ENCODE peak calls at places on chromosomes 3 and 15, in four cellular contexts. One of them, this sample, is unnamed.

GRCh38 chr3:9507586-9508578 is 45.7 kb downstream of the LHFPL4 start:
- DNase-seq in Peyer's patch: no peak
- DNase-seq in GM23248: no peak
- DNase-seq in heart right ventricle: no peak
- DNase-seq in this sample: no peak

GRCh38 chr3:107796786-107797185 is 274.0 kb downstream of the BBX start:
- DNase-seq in Peyer's patch: no peak
- DNase-seq in GM23248: peak
- DNase-seq in heart right ventricle: no peak
- DNase-seq in this sample: no peak

GRCh38 chr15:79431636-79432344 is at the start of gene MINAR1:
- DNase-seq in Peyer's patch: no peak
- DNase-seq in GM23248: peak
- DNase-seq in heart right ventricle: no peak
- DNase-seq in this sample: peak

GRCh38 chr3:43071313-43071893 is 34.5 kb downstream of the POMGNT2 start:
- DNase-seq in Peyer's patch: no peak
- DNase-seq in GM23248: peak
- DNase-seq in heart right ventricle: no peak
- DNase-seq in this sample: no peak

GRCh38 chr3:174431717-174432116 is 427.4 kb upstream of the NAALADL2 start:
- DNase-seq in Peyer's patch: no peak
- DNase-seq in GM23248: peak
- DNase-seq in heart right ventricle: no peak
- DNase-seq in this sample: no peak

GRCh38 chr3:139935866-139936817 is 1.2 kb downstream of the CLSTN2 start:
- DNase-seq in Peyer's patch: peak
- DNase-seq in GM23248: peak
- DNase-seq in heart right ventricle: peak
- DNase-seq in this sample: peak

GRCh38 chr3:128875556-128876120 is 3.8 kb upstream of the ACAD9 start:
- DNase-seq in Peyer's patch: no peak
- DNase-seq in GM23248: peak
- DNase-seq in heart right ventricle: peak
- DNase-seq in this sample: no peak

GRCh38 chr3:44031387-44032380 is 210.0 kb upstream of the TOPAZ1 start:
- DNase-seq in Peyer's patch: no peak
- DNase-seq in GM23248: no peak
- DNase-seq in heart right ventricle: no peak
- DNase-seq in this sample: no peak

GRCh38 chr3:178063475-178063874 is 472.8 kb upstream of the KCNMB2 start:
- DNase-seq in Peyer's patch: no peak
- DNase-seq in GM23248: peak
- DNase-seq in heart right ventricle: no peak
- DNase-seq in this sample: no peak

GRCh38 chr15:90647326-90647725 is 69.8 kb upstream of the BLM start:
- DNase-seq in Peyer's patch: no peak
- DNase-seq in GM23248: no peak
- DNase-seq in heart right ventricle: no peak
- DNase-seq in this sample: no peak

GRCh38 chr3:191290311-191291025 is 38.7 kb upstream of the CCDC50 start:
- DNase-seq in Peyer's patch: no peak
- DNase-seq in GM23248: peak
- DNase-seq in heart right ventricle: no peak
- DNase-seq in this sample: no peak

GRCh38 chr15:91968610-91969009 is 115.1 kb downstream of the SLCO3A1 start:
- DNase-seq in Peyer's patch: no peak
- DNase-seq in GM23248: no peak
- DNase-seq in heart right ventricle: no peak
- DNase-seq in this sample: no peak

GRCh38 chr3:177320765-177321247 is 123.5 kb upstream of the TBL1XR1 start:
- DNase-seq in Peyer's patch: no peak
- DNase-seq in GM23248: no peak
- DNase-seq in heart right ventricle: no peak
- DNase-seq in this sample: no peak

GRCh38 chr15:38474155-38474757 is 20.3 kb downstream of the FAM98B start:
- DNase-seq in Peyer's patch: no peak
- DNase-seq in GM23248: peak
- DNase-seq in heart right ventricle: peak
- DNase-seq in this sample: no peak

GRCh38 chr3:1506090-1506489 is 413.3 kb downstream of the CNTN6 start:
- DNase-seq in Peyer's patch: no peak
- DNase-seq in GM23248: no peak
- DNase-seq in heart right ventricle: no peak
- DNase-seq in this sample: no peak

GRCh38 chr3:52845691-52846426 is 11.0 kb upstream of the MUSTN1 start:
- DNase-seq in Peyer's patch: peak
- DNase-seq in GM23248: peak
- DNase-seq in heart right ventricle: peak
- DNase-seq in this sample: no peak

GRCh38 chr3:100401674-100402036 is 316 bp downstream of the LNP1 start:
- DNase-seq in Peyer's patch: peak
- DNase-seq in GM23248: peak
- DNase-seq in heart right ventricle: peak
- DNase-seq in this sample: peak

GRCh38 chr3:42979044-42979962 is at the start of gene GASK1A:
- DNase-seq in Peyer's patch: peak
- DNase-seq in GM23248: peak
- DNase-seq in heart right ventricle: peak
- DNase-seq in this sample: peak

GRCh38 chr3:124395165-124395564 is 335.1 kb upstream of the UMPS start:
- DNase-seq in Peyer's patch: no peak
- DNase-seq in GM23248: no peak
- DNase-seq in heart right ventricle: no peak
- DNase-seq in this sample: no peak

GRCh38 chr3:148750296-148750695 is 52.6 kb downstream of the AGTR1 start:
- DNase-seq in Peyer's patch: no peak
- DNase-seq in GM23248: no peak
- DNase-seq in heart right ventricle: no peak
- DNase-seq in this sample: no peak

GRCh38 chr3:86594838-86595237 is 396.1 kb downstream of the VGLL3 start:
- DNase-seq in Peyer's patch: no peak
- DNase-seq in GM23248: no peak
- DNase-seq in heart right ventricle: no peak
- DNase-seq in this sample: no peak

GRCh38 chr15:80599359-80599758 is 95.8 kb upstream of the ABHD17C start:
- DNase-seq in Peyer's patch: no peak
- DNase-seq in GM23248: peak
- DNase-seq in heart right ventricle: no peak
- DNase-seq in this sample: no peak

GRCh38 chr15:90553248-90553745 is 23.6 kb downstream of the CRTC3 start:
- DNase-seq in Peyer's patch: no peak
- DNase-seq in GM23248: peak
- DNase-seq in heart right ventricle: no peak
- DNase-seq in this sample: no peak

GRCh38 chr15:70235347-70235746 is 137.6 kb upstream of the TLE3 start:
- DNase-seq in Peyer's patch: no peak
- DNase-seq in GM23248: peak
- DNase-seq in heart right ventricle: no peak
- DNase-seq in this sample: no peak

GRCh38 chr3:100740207-100740606 is 30.9 kb downstream of the TFG start:
- DNase-seq in Peyer's patch: no peak
- DNase-seq in GM23248: peak
- DNase-seq in heart right ventricle: no peak
- DNase-seq in this sample: no peak

GRCh38 chr15:71800835-71801745 is 9.3 kb upstream of the NR2E3 start:
- DNase-seq in Peyer's patch: no peak
- DNase-seq in GM23248: peak
- DNase-seq in heart right ventricle: peak
- DNase-seq in this sample: no peak

GRCh38 chr15:90986790-90987507 is 7.4 kb downstream of the PRC1 start:
- DNase-seq in Peyer's patch: no peak
- DNase-seq in GM23248: no peak
- DNase-seq in heart right ventricle: no peak
- DNase-seq in this sample: no peak

GRCh38 chr3:62607287-62608029 is 234.1 kb upstream of the FEZF2 start:
- DNase-seq in Peyer's patch: no peak
- DNase-seq in GM23248: peak
- DNase-seq in heart right ventricle: peak
- DNase-seq in this sample: peak

DNA sequence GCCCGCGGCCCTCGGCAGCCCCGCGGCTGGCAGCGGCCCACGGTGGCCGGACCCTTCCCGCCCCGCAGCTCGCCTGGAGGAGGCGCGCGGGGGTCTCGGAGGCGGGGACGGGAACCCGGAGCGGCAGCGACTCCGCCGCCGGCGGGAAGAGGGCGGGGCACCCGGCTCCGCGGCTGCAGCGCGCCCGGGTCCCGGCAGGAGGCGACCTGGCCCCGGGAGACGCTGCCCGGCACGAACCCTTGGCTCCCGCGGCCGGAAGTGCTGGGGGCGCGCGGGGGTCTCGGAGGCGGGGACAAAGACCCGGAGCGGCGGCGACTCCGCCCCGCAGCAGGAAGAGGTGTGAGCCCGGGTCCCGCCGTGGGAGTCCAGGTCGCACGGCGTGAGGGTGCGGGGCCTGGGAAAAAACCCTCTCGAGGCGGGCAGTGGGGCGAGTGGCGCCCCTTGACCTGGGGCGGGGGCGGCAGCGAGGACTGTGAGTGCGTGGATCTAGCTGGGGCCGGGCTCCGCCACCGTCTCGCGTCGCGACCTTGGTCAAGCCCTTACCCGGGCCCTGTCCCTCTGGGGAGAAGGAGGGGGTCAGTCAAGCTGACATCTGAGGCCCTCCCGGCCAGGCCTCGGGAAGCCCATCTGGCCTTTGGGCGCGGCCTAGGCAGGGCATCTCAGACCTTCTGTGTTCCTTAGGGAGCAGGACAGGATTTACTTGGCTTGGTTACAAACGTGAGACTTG is at the start of gene CIB2:
- DNase-seq in Peyer's patch: peak
- DNase-seq in GM23248: peak
- DNase-seq in heart right ventricle: peak
- DNase-seq in this sample: peak
- H3K27ac ChIP-seq in Peyer's patch: peak
- H3K27ac ChIP-seq in GM23248: no peak
- H3K27ac ChIP-seq in heart right ventricle: peak
- H3K27ac ChIP-seq in this sample: no peak

GRCh38 chr3:19399356-19399755 is 251.0 kb downstream of the KCNH8 start:
- DNase-seq in Peyer's patch: no peak
- DNase-seq in GM23248: no peak
- DNase-seq in heart right ventricle: no peak
- DNase-seq in this sample: no peak

GRCh38 chr3:19396726-19397125 is 248.4 kb downstream of the KCNH8 start:
- DNase-seq in Peyer's patch: no peak
- DNase-seq in GM23248: no peak
- DNase-seq in heart right ventricle: no peak
- DNase-seq in this sample: no peak

GRCh38 chr3:19394946-19395345 is 246.6 kb downstream of the KCNH8 start:
- DNase-seq in Peyer's patch: no peak
- DNase-seq in GM23248: no peak
- DNase-seq in heart right ventricle: no peak
- DNase-seq in this sample: no peak

GRCh38 chr3:19399836-19400235 is 251.5 kb downstream of the KCNH8 start:
- DNase-seq in Peyer's patch: no peak
- DNase-seq in GM23248: no peak
- DNase-seq in heart right ventricle: no peak
- DNase-seq in this sample: no peak
- H3K27ac ChIP-seq in Peyer's patch: no peak
- H3K27ac ChIP-seq in GM23248: no peak
- H3K27ac ChIP-seq in heart right ventricle: no peak
- H3K27ac ChIP-seq in this sample: no peak

GRCh38 chr15:99909914-99910313 is 176.7 kb upstream of the LYSMD4 start:
- DNase-seq in Peyer's patch: no peak
- DNase-seq in GM23248: peak
- DNase-seq in heart right ventricle: no peak
- DNase-seq in this sample: no peak

GRCh38 chr15:99906793-99907192 is 173.6 kb upstream of the LYSMD4 start:
- DNase-seq in Peyer's patch: no peak
- DNase-seq in GM23248: no peak
- DNase-seq in heart right ventricle: no peak
- DNase-seq in this sample: no peak

GRCh38 chr15:99907698-99908097 is 174.5 kb upstream of the LYSMD4 start:
- DNase-seq in Peyer's patch: no peak
- DNase-seq in GM23248: no peak
- DNase-seq in heart right ventricle: no peak
- DNase-seq in this sample: no peak

GRCh38 chr15:99916668-99917223 is 183.5 kb upstream of the LYSMD4 start:
- DNase-seq in Peyer's patch: no peak
- DNase-seq in GM23248: no peak
- DNase-seq in heart right ventricle: no peak
- DNase-seq in this sample: no peak

DNA sequence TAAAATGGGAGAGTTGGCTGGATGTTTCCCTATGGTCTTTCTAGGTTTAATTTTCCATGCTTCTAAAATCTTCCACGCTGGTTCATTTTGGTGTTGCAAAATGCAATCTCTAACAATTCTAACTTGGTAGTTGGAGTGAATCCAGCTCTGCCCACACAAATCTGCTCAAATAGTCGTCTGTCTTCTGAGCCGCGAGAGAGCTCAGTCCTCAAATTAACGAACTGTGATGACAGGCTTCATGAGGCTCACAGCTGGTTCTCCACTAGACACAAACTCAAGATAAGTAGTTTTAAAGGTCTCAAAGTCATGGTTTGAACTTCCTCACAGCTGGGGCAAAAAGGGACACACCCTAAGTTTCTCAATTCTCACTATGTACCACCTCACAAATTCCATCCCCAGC is 178.6 kb upstream of the LYSMD4 start:
- DNase-seq in Peyer's patch: no peak
- DNase-seq in GM23248: peak
- DNase-seq in heart right ventricle: no peak
- DNase-seq in this sample: no peak
- H3K27ac ChIP-seq in Peyer's patch: no peak
- H3K27ac ChIP-seq in GM23248: no peak
- H3K27ac ChIP-seq in heart right ventricle: no peak
- H3K27ac ChIP-seq in this sample: no peak

DNA sequence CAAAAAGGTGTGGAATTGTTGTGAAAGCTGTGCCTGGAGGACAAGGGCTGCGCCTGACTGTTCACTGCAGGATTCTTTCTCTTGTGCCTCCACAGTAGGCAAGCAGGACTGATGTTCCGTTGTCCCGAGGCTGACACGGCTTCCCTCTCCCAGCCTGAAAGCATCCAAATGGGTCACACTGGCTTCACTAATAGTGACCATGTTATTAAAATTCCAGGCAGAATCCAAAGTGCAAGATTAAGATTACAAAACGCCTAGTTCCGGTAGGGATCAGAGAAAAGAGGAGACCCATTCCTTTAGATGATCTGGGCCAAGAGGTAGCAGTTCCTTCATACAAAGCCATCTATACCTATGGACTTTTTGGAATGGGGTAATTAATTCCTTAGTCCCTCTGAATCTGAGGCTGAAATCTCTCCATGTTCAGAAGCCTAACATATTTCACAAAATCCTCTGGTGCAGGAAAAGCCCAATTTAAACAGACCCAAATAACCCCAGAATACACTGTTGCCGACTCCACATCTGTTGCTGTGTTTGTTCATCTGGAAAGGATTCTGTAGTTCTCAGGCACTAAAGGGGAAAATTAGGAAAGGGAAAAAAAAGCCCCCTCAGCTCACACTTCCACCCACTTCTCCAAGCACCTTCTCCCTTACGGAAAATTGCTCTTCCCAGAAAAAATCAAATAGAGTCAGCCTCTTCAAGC is 145.9 kb downstream of the RORA start:
- DNase-seq in Peyer's patch: no peak
- DNase-seq in GM23248: no peak
- DNase-seq in heart right ventricle: no peak
- DNase-seq in this sample: no peak
- H3K27ac ChIP-seq in Peyer's patch: no peak
- H3K27ac ChIP-seq in GM23248: no peak
- H3K27ac ChIP-seq in heart right ventricle: peak
- H3K27ac ChIP-seq in this sample: no peak